ENCODE peak calls at places on chromosomes 1 and 21, in eight cellular contexts. B, C, G, N, W, K, O and P are unnamed samples.

GRCh38 chr21:16022121-16022520 is 292.3 kb downstream of the USP25 start:
- DNase-seq in W (no peak), O (no peak), N (no peak), G (no peak), C (no peak), K (no peak), B (no peak), P (no peak)

GRCh38 chr1:181179279-181179979 is 90.9 kb downstream of the IER5 start:
- DNase-seq in C (no peak), O (no peak), B (no peak), W (no peak), G (no peak), N (no peak), K (no peak), P (no peak)

GRCh38 chr1:64515427-64515826 is 45.5 kb downstream of the CACHD1 start:
- DNase-seq in G (peak), C (peak), W (peak), B (peak), N (no peak), K (peak), O (no peak), P (no peak)

GRCh38 chr1:27350673-27351540 is 9.1 kb downstream of the SYTL1 start:
- DNase-seq in B (peak), O (no peak), W (no peak), N (no peak), K (no peak), C (peak), G (no peak), P (no peak)

GRCh38 chr1:182633031-182633430 is 28.8 kb upstream of the RGS16 start:
- DNase-seq in W (no peak), B (no peak), K (no peak), C (no peak), N (no peak), G (no peak), O (no peak), P (no peak)

GRCh38 chr1:23372481-23372880 is 2.8 kb upstream of the ZNF436 start:
- DNase-seq in G (no peak), N (no peak), O (no peak), W (no peak), C (no peak), B (no peak), K (no peak), P (no peak)

GRCh38 chr21:36813071-36813470 is 114.2 kb downstream of the SIM2 start:
- DNase-seq in C (no peak), B (no peak), W (no peak), K (no peak), N (no peak), O (no peak), G (no peak), P (no peak)

GRCh38 chr1:10897981-10898728 is 101.7 kb upstream of the CASZ1 start:
- DNase-seq in B (no peak), W (no peak), N (no peak), K (no peak), O (no peak), G (no peak), C (no peak), P (no peak)

GRCh38 chr1:97334454-97334853 is 586.4 kb downstream of the DPYD start:
- DNase-seq in O (no peak), B (no peak), G (no peak), W (no peak), C (no peak), N (no peak), K (peak), P (peak)

GRCh38 chr1:12491691-12492090 is 126.3 kb downstream of the DHRS3 start:
- DNase-seq in K (no peak), W (no peak), C (no peak), O (no peak), G (no peak), B (no peak), N (no peak), P (no peak)

GRCh38 chr1:179384027-179384426 is 18.3 kb downstream of the AXDND1 start:
- DNase-seq in K (no peak), C (no peak), W (no peak), N (no peak), G (no peak), B (no peak), O (no peak), P (no peak)

GRCh38 chr1:244834596-244835275 is 722 bp upstream of the COX20 start:
- DNase-seq in K (peak), G (peak), B (peak), O (peak), N (peak), C (no peak), W (peak), P (peak)

GRCh38 chr1:115710859-115711624 is 57.5 kb downstream of the CASQ2 start:
- DNase-seq in B (no peak), C (no peak), N (no peak), G (no peak), K (no peak), W (no peak), O (no peak), P (no peak)

GRCh38 chr1:8409107-8409506 is 91.2 kb downstream of the SLC45A1 start:
- DNase-seq in G (no peak), C (no peak), N (no peak), W (no peak), O (no peak), K (no peak), B (peak), P (no peak)

GRCh38 chr1:207007352-207008033 is 25.1 kb downstream of the C1orf116 start:
- DNase-seq in G (peak), K (peak), O (no peak), C (no peak), B (no peak), N (no peak), W (no peak), P (peak)

GRCh38 chr1:18344755-18345154 is 136.0 kb upstream of the KLHDC7A start:
- DNase-seq in K (no peak), O (no peak), G (no peak), N (no peak), C (no peak), B (no peak), W (peak), P (no peak)

GRCh38 chr1:93964777-93965200 is 55.6 kb upstream of the GCLM start:
- DNase-seq in C (peak), W (no peak), G (no peak), B (no peak), K (peak), O (no peak), N (no peak), P (no peak)

GRCh38 chr1:161032409-161032808 is 6.4 kb downstream of the TSTD1 start:
- DNase-seq in B (no peak), C (no peak), O (no peak), N (no peak), G (no peak), K (no peak), W (no peak), P (no peak)

GRCh38 chr1:160429125-160429551 is 28.8 kb downstream of the VANGL2 start:
- DNase-seq in K (no peak), B (no peak), G (no peak), W (no peak), O (no peak), N (no peak), C (no peak), P (no peak)